ENCODE peak calls at places on chromosome X, in nine cellular contexts. Q is mucosa of descending colon; U is activated CD4-positive, CD25-positive, alpha-beta regulatory T cell treated with anti-CD3 and anti-CD28 coated beads, Interleukin-2, amount 50 U/mL, for 72 hours; C is nephron progenitor cell; Y is posterior vena cava; X is left ventricle myocardium inferior; V is brain microvascular endothelial cell; F is T-cell; I is substantia nigra. B is an unnamed sample.

GRCh38 chrX:19772306-19772705 is 115.1 kb downstream of the SH3KBP1 start:
- DNase-seq in U (no peak), X (no peak), F (no peak), Y (no peak), V (no peak), C (no peak), I (no peak), Q (no peak), B (no peak)

GRCh38 chrX:101452051-101452450 is 33.2 kb upstream of the ARMCX4 start:
- DNase-seq in F (no peak), I (no peak), Y (no peak), U (no peak), Q (no peak), V (no peak), C (no peak), X (no peak), B (no peak)

GRCh38 chrX:114162068-114162735 is 421.7 kb upstream of the HTR2C start:
- DNase-seq in X (no peak), C (peak), F (no peak), U (no peak), V (no peak), Y (no peak), I (no peak), Q (no peak), B (no peak)

GRCh38 chrX:1488745-1489144 is 36.0 kb upstream of the ASMTL start:
- DNase-seq in F (no peak), U (no peak), X (no peak), V (no peak), C (no peak), Q (no peak), I (no peak), Y (no peak), B (no peak)

GRCh38 chrX:39648548-39649254 is 449.1 kb downstream of the BCOR start:
- DNase-seq in I (no peak), Q (no peak), F (no peak), Y (no peak), C (no peak), U (no peak), X (no peak), V (peak), B (no peak)

GRCh38 chrX:31483336-31483735 is 411.5 kb upstream of the FTHL17 start:
- DNase-seq in I (no peak), Q (no peak), U (no peak), F (no peak), X (no peak), V (peak), C (no peak), Y (no peak), B (no peak)

GRCh38 chrX:113759422-113759821 is 824.5 kb upstream of the HTR2C start:
- DNase-seq in I (no peak), U (no peak), Q (no peak), V (no peak), Y (no peak), X (no peak), F (no peak), C (no peak), B (no peak)

GRCh38 chrX:10557166-10557565 is 63.2 kb downstream of the MID1 start:
- DNase-seq in F (no peak), V (no peak), Q (no peak), Y (no peak), C (no peak), U (no peak), I (no peak), X (no peak), B (no peak)

GRCh38 chrX:11423362-11423818 is 130.2 kb downstream of the AMELX start:
- DNase-seq in X (no peak), V (peak), U (no peak), I (peak), Y (no peak), C (no peak), F (no peak), Q (peak), B (no peak)

GRCh38 chrX:21194526-21194925 is 179.7 kb upstream of the CNKSR2 start:
- DNase-seq in F (no peak), X (no peak), V (no peak), Y (no peak), C (no peak), U (no peak), Q (no peak), I (no peak), B (no peak)

GRCh38 chrX:38112566-38112965 is 106.2 kb downstream of the SYTL5 start:
- DNase-seq in C (no peak), F (no peak), I (no peak), Y (no peak), Q (no peak), X (no peak), U (no peak), V (no peak), B (no peak)

GRCh38 chrX:119990409-119990994 is 47.0 kb upstream of the NKAP start:
- DNase-seq in U (no peak), I (no peak), C (peak), Y (no peak), F (no peak), X (no peak), V (no peak), Q (no peak), B (no peak)

GRCh38 chrX:103063191-103063845 is 653 bp downstream of the BEX1 start:
- DNase-seq in X (no peak), Y (no peak), U (no peak), I (peak), C (peak), Q (peak), F (no peak), V (peak), B (peak)

GRCh38 chrX:46620505-46620904 is 46.9 kb downstream of the CHST7 start:
- DNase-seq in Y (no peak), U (no peak), V (no peak), X (no peak), C (no peak), F (no peak), Q (no peak), I (no peak), B (no peak)

GRCh38 chrX:46770817-46771163 is 11.9 kb upstream of the SLC9A7 start:
- DNase-seq in V (peak), Y (no peak), I (no peak), U (no peak), X (no peak), F (no peak), C (no peak), Q (no peak), B (no peak)

GRCh38 chrX:115232933-115233496 is 881 bp downstream of the LRCH2 start:
- DNase-seq in Y (no peak), U (no peak), C (no peak), F (no peak), X (no peak), V (no peak), Q (no peak), I (no peak), B (no peak)

GRCh38 chrX:41922694-41923171 is 621 bp downstream of the CASK start:
- DNase-seq in V (no peak), I (peak), Q (peak), Y (peak), X (peak), C (peak), F (no peak), U (peak), B (no peak)

GRCh38 chrX:17605676-17606075 is 131.6 kb upstream of the SCML1 start:
- DNase-seq in F (no peak), Y (no peak), V (peak), I (no peak), Q (no peak), U (no peak), C (no peak), X (no peak), B (no peak)

GRCh38 chrX:13051529-13052172 is 7.2 kb upstream of the FAM9C start:
- DNase-seq in I (no peak), Q (no peak), Y (no peak), X (no peak), C (no peak), V (no peak), F (peak), U (no peak), B (no peak)

GRCh38 chrX:70755850-70756249 is 152.7 kb downstream of the TEX11 start:
- DNase-seq in Y (no peak), Q (peak), I (no peak), C (no peak), U (peak), V (no peak), X (no peak), F (peak), B (no peak)

GRCh38 chrX:154056739-154057367 is 37.2 kb upstream of the IRAK1 start:
- DNase-seq in X (no peak), C (no peak), Y (peak), I (no peak), V (no peak), Q (peak), U (no peak), F (no peak), B (peak)

GRCh38 chrX:118350715-118351114 is 4.8 kb downstream of the WDR44 start:
- DNase-seq in Y (no peak), Q (no peak), F (no peak), C (no peak), X (no peak), I (no peak), V (no peak), U (no peak), B (no peak)

GRCh38 chrX:102129473-102129872 is 4.0 kb downstream of the TCEAL2 start:
- DNase-seq in X (no peak), Y (no peak), F (no peak), U (no peak), I (no peak), V (no peak), Q (no peak), C (no peak), B (no peak)

GRCh38 chrX:122238801-122239200 is 945.3 kb upstream of the GRIA3 start:
- DNase-seq in I (no peak), V (peak), Q (no peak), Y (no peak), X (no peak), U (no peak), C (no peak), F (no peak), B (no peak)

GRCh38 chrX:134418317-134419113 is 41.5 kb upstream of the HPRT1 start:
- DNase-seq in X (no peak), C (no peak), U (no peak), Q (no peak), Y (no peak), I (no peak), F (no peak), V (no peak), B (no peak)

GRCh38 chrX:42837092-42837726 is 59.2 kb upstream of the PPP1R2C start:
- DNase-seq in X (no peak), I (no peak), Q (no peak), C (no peak), Y (no peak), V (no peak), U (no peak), F (no peak), B (no peak)

GRCh38 chrX:150765782-150766350 is 72.7 kb downstream of the MTMR1 start:
- DNase-seq in C (no peak), Q (no peak), V (no peak), I (no peak), X (no peak), F (no peak), U (no peak), Y (no peak), B (no peak)

GRCh38 chrX:63747331-63747730 is 37.7 kb downstream of the ARHGEF9 start:
- DNase-seq in Y (no peak), X (no peak), F (no peak), U (no peak), Q (no peak), V (peak), I (no peak), C (no peak), B (no peak)